ENCODE peak calls at places on chromosomes 3 and 15, in seven cellular contexts. One of them, this sample, is unnamed.
A peak's percentile ranks its signal among the peaks of the same experiment; 100 is the strongest.

GRCh38 chr3:139310474-139310933 is 33.3 kb upstream of the MRPS22 start:
- DNase-seq in cardiac fibroblast: peak; percentile 78
- DNase-seq in fibroblast of lung: peak; percentile 84
- DNase-seq in mammary epithelial cell: peak; percentile 76
- DNase-seq in GM12865: no peak
- DNase-seq in A549: no peak
- DNase-seq in AG10803: peak; percentile 95
- DNase-seq in this sample: no peak

GRCh38 chr3:152196782-152197181 is 71.9 kb upstream of the MBNL1 start:
- DNase-seq in A549: no peak
- DNase-seq in GM12865: peak; percentile 80
- DNase-seq in fibroblast of lung: no peak
- DNase-seq in cardiac fibroblast: no peak
- DNase-seq in AG10803: no peak
- DNase-seq in mammary epithelial cell: no peak
- DNase-seq in this sample: no peak

GRCh38 chr15:101162701-101163483 is 89.0 kb downstream of the CHSY1 start:
- DNase-seq in GM12865: no peak
- DNase-seq in fibroblast of lung: peak; percentile 84
- DNase-seq in mammary epithelial cell: no peak
- DNase-seq in AG10803: no peak
- DNase-seq in cardiac fibroblast: peak; percentile 58
- DNase-seq in A549: no peak
- DNase-seq in this sample: no peak

GRCh38 chr3:32457971-32458471 is 44.6 kb downstream of the CMTM6 start:
- DNase-seq in A549: no peak
- DNase-seq in fibroblast of lung: no peak
- DNase-seq in cardiac fibroblast: no peak
- DNase-seq in AG10803: no peak
- DNase-seq in mammary epithelial cell: no peak
- DNase-seq in GM12865: no peak
- DNase-seq in this sample: no peak

GRCh38 chr3:88137836-88138235 is 11.9 kb upstream of the C3orf38 start:
- DNase-seq in fibroblast of lung: peak; percentile 44
- DNase-seq in cardiac fibroblast: no peak
- DNase-seq in AG10803: peak; percentile 32
- DNase-seq in A549: no peak
- DNase-seq in GM12865: no peak
- DNase-seq in mammary epithelial cell: no peak
- DNase-seq in this sample: no peak

GRCh38 chr15:55824857-55825613 is 82.1 kb upstream of the PRTG start:
- DNase-seq in AG10803: no peak
- DNase-seq in A549: no peak
- DNase-seq in mammary epithelial cell: no peak
- DNase-seq in cardiac fibroblast: no peak
- DNase-seq in GM12865: no peak
- DNase-seq in fibroblast of lung: no peak
- DNase-seq in this sample: no peak

GRCh38 chr3:114551770-114552526 is 258.1 kb downstream of the TIGIT start:
- DNase-seq in fibroblast of lung: peak; percentile 52
- DNase-seq in AG10803: peak; percentile 52
- DNase-seq in cardiac fibroblast: peak; percentile 49
- DNase-seq in mammary epithelial cell: peak; percentile 88
- DNase-seq in GM12865: no peak
- DNase-seq in A549: peak; percentile 2
- DNase-seq in this sample: no peak

GRCh38 chr15:67783303-67783702 is 42.0 kb upstream of the SKOR1 start:
- DNase-seq in fibroblast of lung: no peak
- DNase-seq in A549: no peak
- DNase-seq in AG10803: no peak
- DNase-seq in GM12865: peak; percentile 90
- DNase-seq in cardiac fibroblast: no peak
- DNase-seq in mammary epithelial cell: no peak
- DNase-seq in this sample: no peak

GRCh38 chr15:45891766-45892165 is 256.9 kb downstream of the SQOR start:
- DNase-seq in mammary epithelial cell: no peak
- DNase-seq in GM12865: no peak
- DNase-seq in fibroblast of lung: no peak
- DNase-seq in AG10803: peak; percentile 69
- DNase-seq in cardiac fibroblast: no peak
- DNase-seq in A549: no peak
- DNase-seq in this sample: no peak

DNA sequence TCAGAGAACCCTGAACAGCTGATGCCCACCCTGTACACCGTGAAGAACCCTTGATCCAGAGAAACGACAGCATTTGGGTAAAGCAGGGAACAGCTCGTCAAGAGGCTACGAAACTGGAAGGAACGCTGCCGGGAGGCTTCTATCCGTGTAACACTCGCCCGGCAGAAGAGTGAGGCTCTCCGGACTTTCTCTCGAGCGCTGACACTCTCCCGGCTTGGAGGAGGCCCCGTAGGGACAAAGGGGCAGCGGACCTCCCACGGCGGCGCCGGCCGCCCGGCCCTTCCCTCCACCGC is 1.7 kb downstream of the HYAL2 start:
- DNase-seq in cardiac fibroblast: no peak
- DNase-seq in AG10803: no peak
- DNase-seq in A549: no peak
- DNase-seq in fibroblast of lung: no peak
- DNase-seq in GM12865: no peak
- DNase-seq in mammary epithelial cell: no peak
- DNase-seq in this sample: no peak
- H3K4me3 ChIP-seq in cardiac fibroblast: peak overlapping the region; percentile 74
- H3K4me3 ChIP-seq in AG10803: peak overlapping the region; percentile 71
- H3K4me3 ChIP-seq in A549: peak overlapping the region; percentile 65
- H3K4me3 ChIP-seq in fibroblast of lung: peak overlapping the region; percentile 84
- H3K4me3 ChIP-seq in GM12865: peak overlapping the region; percentile 81
- H3K4me3 ChIP-seq in mammary epithelial cell: peak overlapping the region; percentile 64
- H3K4me3 ChIP-seq in this sample: peak overlapping the region; percentile 42

GRCh38 chr3:196666001-196666867 is 26.7 kb downstream of the NRROS start:
- DNase-seq in A549: no peak
- DNase-seq in fibroblast of lung: peak; percentile 69
- DNase-seq in GM12865: no peak
- DNase-seq in cardiac fibroblast: peak; percentile 65
- DNase-seq in AG10803: peak; percentile 78
- DNase-seq in mammary epithelial cell: peak; percentile 99
- DNase-seq in this sample: no peak
- TF ChIP-seq CTCF in A549: no peak
- TF ChIP-seq CTCF in fibroblast of lung: no peak
- TF ChIP-seq CTCF in GM12865: no peak
- TF ChIP-seq CTCF in cardiac fibroblast: no peak
- TF ChIP-seq CTCF in AG10803: no peak
- TF ChIP-seq CTCF in mammary epithelial cell: no peak
- TF ChIP-seq CTCF in this sample: no peak

GRCh38 chr3:143298886-143299535 is 179.4 kb downstream of the CHST2 start:
- DNase-seq in fibroblast of lung: no peak
- DNase-seq in mammary epithelial cell: no peak
- DNase-seq in A549: no peak
- DNase-seq in cardiac fibroblast: no peak
- DNase-seq in AG10803: no peak
- DNase-seq in GM12865: no peak
- DNase-seq in this sample: no peak

GRCh38 chr3:143301031-143301430 is 181.5 kb downstream of the CHST2 start:
- DNase-seq in mammary epithelial cell: no peak
- DNase-seq in AG10803: no peak
- DNase-seq in fibroblast of lung: no peak
- DNase-seq in cardiac fibroblast: no peak
- DNase-seq in GM12865: no peak
- DNase-seq in A549: no peak
- DNase-seq in this sample: no peak

GRCh38 chr3:143298380-143298779 is 178.8 kb downstream of the CHST2 start:
- DNase-seq in fibroblast of lung: no peak
- DNase-seq in AG10803: no peak
- DNase-seq in GM12865: no peak
- DNase-seq in A549: no peak
- DNase-seq in mammary epithelial cell: no peak
- DNase-seq in cardiac fibroblast: no peak
- DNase-seq in this sample: no peak

GRCh38 chr3:143302638-143303171 is 183.1 kb downstream of the CHST2 start:
- DNase-seq in GM12865: no peak
- DNase-seq in fibroblast of lung: peak; percentile 81
- DNase-seq in AG10803: peak; percentile 94
- DNase-seq in cardiac fibroblast: peak; percentile 82
- DNase-seq in A549: no peak
- DNase-seq in mammary epithelial cell: peak; percentile 80
- DNase-seq in this sample: peak; percentile 87

GRCh38 chr3:143301502-143301901 is 181.9 kb downstream of the CHST2 start:
- DNase-seq in AG10803: no peak
- DNase-seq in A549: no peak
- DNase-seq in cardiac fibroblast: no peak
- DNase-seq in GM12865: peak; percentile 9
- DNase-seq in mammary epithelial cell: no peak
- DNase-seq in fibroblast of lung: no peak
- DNase-seq in this sample: no peak
- H3K4me3 ChIP-seq in AG10803: no peak overlapping the region
- H3K4me3 ChIP-seq in A549: no peak overlapping the region
- H3K4me3 ChIP-seq in cardiac fibroblast: no peak overlapping the region
- H3K4me3 ChIP-seq in GM12865: no peak overlapping the region
- H3K4me3 ChIP-seq in mammary epithelial cell: no peak overlapping the region
- H3K4me3 ChIP-seq in fibroblast of lung: no peak overlapping the region
- H3K4me3 ChIP-seq in this sample: no peak overlapping the region

GRCh38 chr3:169603661-169604060 is 59.9 kb downstream of the MECOM start:
- DNase-seq in mammary epithelial cell: no peak
- DNase-seq in GM12865: no peak
- DNase-seq in fibroblast of lung: no peak
- DNase-seq in A549: no peak
- DNase-seq in cardiac fibroblast: no peak
- DNase-seq in AG10803: no peak
- DNase-seq in this sample: no peak

GRCh38 chr3:169604118-169604517 is 59.4 kb downstream of the MECOM start:
- DNase-seq in A549: no peak
- DNase-seq in AG10803: no peak
- DNase-seq in fibroblast of lung: no peak
- DNase-seq in mammary epithelial cell: no peak
- DNase-seq in GM12865: no peak
- DNase-seq in cardiac fibroblast: no peak
- DNase-seq in this sample: no peak

GRCh38 chr3:169607909-169608308 is 55.6 kb downstream of the MECOM start:
- DNase-seq in cardiac fibroblast: no peak
- DNase-seq in A549: no peak
- DNase-seq in fibroblast of lung: no peak
- DNase-seq in GM12865: no peak
- DNase-seq in AG10803: no peak
- DNase-seq in mammary epithelial cell: no peak
- DNase-seq in this sample: no peak

GRCh38 chr3:169602482-169602881 is 61.0 kb downstream of the MECOM start:
- DNase-seq in mammary epithelial cell: no peak
- DNase-seq in cardiac fibroblast: no peak
- DNase-seq in A549: no peak
- DNase-seq in AG10803: no peak
- DNase-seq in fibroblast of lung: no peak
- DNase-seq in GM12865: no peak
- DNase-seq in this sample: no peak

DNA sequence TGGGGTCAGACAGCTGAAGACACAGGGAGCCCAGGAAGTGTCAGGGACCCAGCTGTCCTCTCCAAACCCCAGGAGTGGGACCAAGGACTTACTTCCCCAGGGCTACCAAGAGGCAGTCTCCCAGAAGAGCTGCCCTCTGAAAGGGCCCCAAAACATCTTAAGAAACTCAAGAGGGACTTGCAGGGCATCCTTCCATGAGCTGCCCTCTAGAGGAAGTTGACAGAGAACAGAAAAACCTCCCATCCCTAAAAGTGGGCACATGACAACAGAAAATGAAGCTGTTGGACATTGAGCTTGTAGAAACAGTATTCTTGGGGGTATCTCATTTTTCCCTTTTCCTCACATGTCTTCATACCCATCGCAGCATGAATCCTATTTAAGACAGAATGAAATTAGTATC is 58.9 kb downstream of the MECOM start:
- DNase-seq in AG10803: peak; percentile 4
- DNase-seq in mammary epithelial cell: peak; percentile 4
- DNase-seq in A549: no peak
- DNase-seq in GM12865: peak; percentile 13
- DNase-seq in cardiac fibroblast: peak; percentile 42
- DNase-seq in fibroblast of lung: peak; percentile 26
- DNase-seq in this sample: no peak
- TF ChIP-seq CTCF in AG10803: peak; percentile 20
- TF ChIP-seq CTCF in mammary epithelial cell: peak; percentile 48
- TF ChIP-seq CTCF in A549: no peak
- TF ChIP-seq CTCF in GM12865: no peak
- TF ChIP-seq CTCF in cardiac fibroblast: peak; percentile 45
- TF ChIP-seq CTCF in fibroblast of lung: peak; percentile 13
- TF ChIP-seq CTCF in this sample: no peak

GRCh38 chr3:45180051-45180450 is 33.9 kb upstream of the CDCP1 start:
- DNase-seq in AG10803: peak; percentile 77
- DNase-seq in A549: no peak
- DNase-seq in cardiac fibroblast: peak; percentile 41
- DNase-seq in GM12865: no peak
- DNase-seq in fibroblast of lung: peak; percentile 63
- DNase-seq in mammary epithelial cell: peak; percentile 59
- DNase-seq in this sample: peak; percentile 52
- H3K4me3 ChIP-seq in AG10803: no peak overlapping the region
- H3K4me3 ChIP-seq in A549: no peak overlapping the region
- H3K4me3 ChIP-seq in cardiac fibroblast: no peak overlapping the region
- H3K4me3 ChIP-seq in GM12865: no peak overlapping the region
- H3K4me3 ChIP-seq in fibroblast of lung: no peak overlapping the region
- H3K4me3 ChIP-seq in mammary epithelial cell: no peak overlapping the region
- H3K4me3 ChIP-seq in this sample: no peak overlapping the region

This sample was measured in lower leg skin.